ENCODE peak calls at places on chromosomes 11 and 22, in five cellular contexts. One of them, this sample, is unnamed.

GRCh38 chr11:27469333-27469680 is 3.3 kb downstream of the LGR4 start:
- DNase-seq in H9: no peak
- DNase-seq in PC-9: no peak
- DNase-seq in HepG2: no peak
- DNase-seq in CD14-positive monocyte: no peak
- DNase-seq in this sample: no peak

GRCh38 chr11:64347171-64347867 is 7.3 kb downstream of the CCDC88B start:
- DNase-seq in PC-9: peak
- DNase-seq in HepG2: no peak
- DNase-seq in CD14-positive monocyte: no peak
- DNase-seq in H9: no peak
- DNase-seq in this sample: no peak

GRCh38 chr11:73982990-73983763 is 534 bp upstream of the UCP2 start:
- DNase-seq in HepG2: peak
- DNase-seq in PC-9: peak
- DNase-seq in H9: peak
- DNase-seq in CD14-positive monocyte: peak
- DNase-seq in this sample: peak

GRCh38 chr11:65378208-65378927 is 4.1 kb downstream of the SLC25A45 start:
- DNase-seq in H9: no peak
- DNase-seq in CD14-positive monocyte: peak
- DNase-seq in PC-9: no peak
- DNase-seq in HepG2: no peak
- DNase-seq in this sample: no peak

GRCh38 chr11:117826832-117827231 is 2.3 kb upstream of the FXYD2 start:
- DNase-seq in PC-9: no peak
- DNase-seq in H9: no peak
- DNase-seq in HepG2: no peak
- DNase-seq in CD14-positive monocyte: no peak
- DNase-seq in this sample: no peak

GRCh38 chr11:66855574-66856495 is 1.0 kb upstream of the LRFN4 start:
- DNase-seq in PC-9: peak
- DNase-seq in H9: peak
- DNase-seq in HepG2: peak
- DNase-seq in CD14-positive monocyte: peak
- DNase-seq in this sample: peak

GRCh38 chr11:64720640-64721358 is 2.2 kb downstream of the NRXN2 start:
- DNase-seq in H9: no peak
- DNase-seq in CD14-positive monocyte: no peak
- DNase-seq in HepG2: no peak
- DNase-seq in PC-9: no peak
- DNase-seq in this sample: peak

GRCh38 chr11:65616575-65617001 is 1.0 kb downstream of the PCNX3 start:
- DNase-seq in PC-9: no peak
- DNase-seq in HepG2: peak
- DNase-seq in H9: no peak
- DNase-seq in CD14-positive monocyte: no peak
- DNase-seq in this sample: no peak

GRCh38 chr11:43067681-43068080 is 244.1 kb upstream of the API5 start:
- DNase-seq in CD14-positive monocyte: no peak
- DNase-seq in H9: no peak
- DNase-seq in HepG2: no peak
- DNase-seq in PC-9: no peak
- DNase-seq in this sample: no peak

GRCh38 chr11:32034149-32034548 is 56.7 kb upstream of the RCN1 start:
- DNase-seq in H9: no peak
- DNase-seq in CD14-positive monocyte: no peak
- DNase-seq in HepG2: no peak
- DNase-seq in PC-9: no peak
- DNase-seq in this sample: no peak

GRCh38 chr11:91220476-91221202 is 997.8 kb upstream of the CHORDC1 start:
- DNase-seq in CD14-positive monocyte: no peak
- DNase-seq in HepG2: no peak
- DNase-seq in H9: no peak
- DNase-seq in PC-9: no peak
- DNase-seq in this sample: no peak

GRCh38 chr22:41745968-41746367 is 46.7 kb downstream of the MEI1 start:
- DNase-seq in PC-9: no peak
- DNase-seq in CD14-positive monocyte: no peak
- DNase-seq in H9: no peak
- DNase-seq in HepG2: no peak
- DNase-seq in this sample: no peak

GRCh38 chr22:21642584-21643448 is 714 bp downstream of the SDF2L1 start:
- DNase-seq in H9: peak
- DNase-seq in CD14-positive monocyte: no peak
- DNase-seq in HepG2: peak
- DNase-seq in PC-9: peak
- DNase-seq in this sample: no peak

GRCh38 chr11:61888043-61888442 is 3.3 kb downstream of the FADS3 start:
- DNase-seq in H9: no peak
- DNase-seq in PC-9: peak
- DNase-seq in CD14-positive monocyte: no peak
- DNase-seq in HepG2: no peak
- DNase-seq in this sample: no peak

GRCh38 chr22:37906364-37907008 is 389 bp downstream of the MICALL1 start:
- DNase-seq in CD14-positive monocyte: no peak
- DNase-seq in H9: no peak
- DNase-seq in HepG2: no peak
- DNase-seq in PC-9: no peak
- DNase-seq in this sample: no peak

GRCh38 chr11:124643605-124644425 is 21.2 kb downstream of the TBRG1 start:
- DNase-seq in HepG2: no peak
- DNase-seq in CD14-positive monocyte: no peak
- DNase-seq in PC-9: no peak
- DNase-seq in H9: no peak
- DNase-seq in this sample: no peak

GRCh38 chr22:24401824-24402434 is 25.5 kb upstream of the ADORA2A start:
- DNase-seq in HepG2: no peak
- DNase-seq in CD14-positive monocyte: no peak
- DNase-seq in H9: no peak
- DNase-seq in PC-9: peak
- DNase-seq in this sample: no peak

GRCh38 chr11:66859686-66860448 is 3.0 kb downstream of the LRFN4 start:
- DNase-seq in PC-9: no peak
- DNase-seq in H9: no peak
- DNase-seq in CD14-positive monocyte: no peak
- DNase-seq in HepG2: no peak
- DNase-seq in this sample: peak

GRCh38 chr11:119641991-119642745 is 86.8 kb downstream of the NECTIN1 start:
- DNase-seq in H9: no peak
- DNase-seq in HepG2: peak
- DNase-seq in CD14-positive monocyte: no peak
- DNase-seq in PC-9: no peak
- DNase-seq in this sample: no peak

GRCh38 chr22:36659762-36660509 is 43.6 kb downstream of the CACNG2 start:
- DNase-seq in PC-9: peak
- DNase-seq in CD14-positive monocyte: peak
- DNase-seq in H9: no peak
- DNase-seq in HepG2: peak
- DNase-seq in this sample: peak

GRCh38 chr11:77384584-77384983 is 83.1 kb upstream of the GDPD4 start:
- DNase-seq in H9: no peak
- DNase-seq in HepG2: no peak
- DNase-seq in CD14-positive monocyte: no peak
- DNase-seq in PC-9: no peak
- DNase-seq in this sample: no peak

GRCh38 chr11:120912504-120912903 is 111.4 kb upstream of the TBCEL start:
- DNase-seq in HepG2: peak
- DNase-seq in PC-9: peak
- DNase-seq in CD14-positive monocyte: no peak
- DNase-seq in H9: no peak
- DNase-seq in this sample: no peak

GRCh38 chr22:46432164-46433068 is 96.9 kb downstream of the TRMU start:
- DNase-seq in PC-9: no peak
- DNase-seq in HepG2: no peak
- DNase-seq in CD14-positive monocyte: no peak
- DNase-seq in H9: no peak
- DNase-seq in this sample: no peak

GRCh38 chr11:107576497-107577086 is 11.1 kb upstream of the ALKBH8 start:
- DNase-seq in CD14-positive monocyte: no peak
- DNase-seq in H9: no peak
- DNase-seq in HepG2: peak
- DNase-seq in PC-9: no peak
- DNase-seq in this sample: no peak

GRCh38 chr11:83773950-83774880 is 488.0 kb upstream of the CCDC90B start:
- DNase-seq in CD14-positive monocyte: no peak
- DNase-seq in HepG2: no peak
- DNase-seq in PC-9: no peak
- DNase-seq in H9: no peak
- DNase-seq in this sample: no peak

GRCh38 chr11:118215262-118215661 is 9.5 kb downstream of the JAML start:
- DNase-seq in HepG2: no peak
- DNase-seq in CD14-positive monocyte: no peak
- DNase-seq in PC-9: no peak
- DNase-seq in H9: no peak
- DNase-seq in this sample: no peak

GRCh38 chr22:26610072-26610958 is 7.5 kb downstream of the CRYBB1 start:
- DNase-seq in H9: no peak
- DNase-seq in PC-9: no peak
- DNase-seq in CD14-positive monocyte: no peak
- DNase-seq in HepG2: no peak
- DNase-seq in this sample: no peak

GRCh38 chr11:115699733-115700132 is 195.5 kb upstream of the CADM1 start:
- DNase-seq in CD14-positive monocyte: no peak
- DNase-seq in PC-9: no peak
- DNase-seq in H9: no peak
- DNase-seq in HepG2: no peak
- DNase-seq in this sample: no peak

GRCh38 chr11:133964946-133965632 is 8.3 kb upstream of the IGSF9B start:
- DNase-seq in CD14-positive monocyte: no peak
- DNase-seq in HepG2: no peak
- DNase-seq in PC-9: no peak
- DNase-seq in H9: no peak
- DNase-seq in this sample: no peak

GRCh38 chr11:133966147-133966546 is 9.4 kb upstream of the IGSF9B start:
- DNase-seq in HepG2: no peak
- DNase-seq in PC-9: no peak
- DNase-seq in CD14-positive monocyte: no peak
- DNase-seq in H9: no peak
- DNase-seq in this sample: no peak

GRCh38 chr11:133968300-133968699 is 11.5 kb upstream of the IGSF9B start:
- DNase-seq in PC-9: no peak
- DNase-seq in CD14-positive monocyte: no peak
- DNase-seq in H9: peak
- DNase-seq in HepG2: no peak
- DNase-seq in this sample: no peak

GRCh38 chr11:133967599-133968238 is 11.0 kb upstream of the IGSF9B start:
- DNase-seq in PC-9: no peak
- DNase-seq in CD14-positive monocyte: no peak
- DNase-seq in H9: no peak
- DNase-seq in HepG2: no peak
- DNase-seq in this sample: no peak

DNA sequence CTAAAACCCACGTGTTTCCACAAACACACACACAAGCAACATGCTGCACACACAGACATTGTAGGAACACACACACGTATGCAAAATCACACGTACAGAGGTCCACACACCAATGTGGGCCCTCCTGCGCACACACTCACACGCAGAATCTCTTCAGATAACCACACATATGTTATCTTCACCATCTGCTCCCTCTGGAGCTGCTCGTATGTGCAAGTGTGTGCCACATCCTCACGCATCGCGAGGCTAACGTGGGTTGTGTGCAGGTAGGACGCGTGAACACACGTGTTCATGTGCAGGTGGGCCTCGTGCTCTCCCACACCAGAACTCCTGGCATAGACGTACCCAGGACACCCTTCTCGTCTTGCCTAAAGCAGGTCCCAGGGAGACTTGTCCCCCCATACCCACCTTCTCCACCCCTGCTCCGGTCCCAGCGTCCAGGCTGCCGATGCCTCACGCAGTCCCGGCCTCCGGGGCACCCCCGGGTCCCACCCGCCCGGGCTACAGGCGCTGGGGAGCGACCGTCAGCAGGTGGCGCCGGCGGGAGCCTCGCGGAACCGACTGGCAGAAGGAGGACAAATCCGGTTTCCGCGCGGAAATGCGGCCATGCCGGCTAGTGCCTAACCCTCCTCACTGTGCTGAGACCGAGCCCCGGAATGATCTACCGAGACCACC is 10.3 kb upstream of the IGSF9B start:
- DNase-seq in HepG2: no peak
- DNase-seq in H9: peak
- DNase-seq in PC-9: no peak
- DNase-seq in CD14-positive monocyte: no peak
- DNase-seq in this sample: no peak
- TF ChIP-seq CTCF in HepG2: peak
- TF ChIP-seq CTCF in H9: peak
- TF ChIP-seq CTCF in PC-9: no peak
- TF ChIP-seq CTCF in CD14-positive monocyte: no peak
- TF ChIP-seq CTCF in this sample: peak

DNA sequence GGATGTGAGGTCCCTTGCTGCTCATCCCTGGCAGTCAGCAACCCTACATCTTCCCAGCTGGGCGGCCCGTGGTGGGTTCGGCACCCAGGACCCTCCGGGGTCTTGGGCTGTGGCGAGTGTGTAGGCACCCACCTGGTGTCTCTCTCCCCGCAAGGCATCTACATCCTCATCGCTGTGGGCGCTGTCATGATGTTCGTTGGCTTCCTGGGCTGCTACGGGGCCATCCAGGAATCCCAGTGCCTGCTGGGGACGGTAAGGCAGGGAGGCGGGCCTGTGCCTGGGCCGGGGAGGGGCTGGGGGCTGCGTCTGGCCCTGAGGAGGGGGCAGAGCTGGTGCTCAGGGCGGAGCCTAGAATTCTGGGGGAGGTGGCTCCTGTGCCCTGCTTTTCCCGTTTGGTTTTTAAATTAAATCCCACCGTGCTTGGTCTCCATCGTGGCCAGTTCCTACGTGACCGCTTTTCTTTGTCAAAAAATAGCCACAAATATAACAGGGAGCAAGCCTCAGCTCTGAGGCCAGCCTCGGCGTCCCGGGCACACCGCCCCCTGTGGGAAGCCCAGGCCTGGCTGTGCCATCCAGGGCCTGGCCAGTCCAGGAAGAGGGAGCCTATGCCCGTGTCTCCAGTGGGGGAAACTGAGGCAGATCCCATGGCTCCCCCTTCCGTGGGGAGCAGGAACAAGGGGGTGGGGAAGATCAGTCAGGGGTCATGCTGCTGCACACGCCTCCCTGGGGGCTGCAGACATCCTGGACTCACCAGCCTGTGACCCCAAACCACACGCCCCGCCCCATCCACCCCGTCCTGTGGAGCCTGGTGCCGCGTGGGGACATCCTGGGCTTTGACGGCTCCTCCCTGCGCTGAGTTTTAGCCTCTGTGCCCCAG is 6.4 kb upstream of the TSSC4 start:
- DNase-seq in HepG2: no peak
- DNase-seq in H9: no peak
- DNase-seq in CD14-positive monocyte: no peak
- DNase-seq in PC-9: no peak
- DNase-seq in this sample: no peak
- TF ChIP-seq CTCF in HepG2: no peak
- TF ChIP-seq CTCF in H9: no peak
- TF ChIP-seq CTCF in CD14-positive monocyte: no peak
- TF ChIP-seq CTCF in PC-9: no peak
- TF ChIP-seq CTCF in this sample: peak

GRCh38 chr22:40524392-40525249 is 111.9 kb downstream of the MRTFA start:
- DNase-seq in CD14-positive monocyte: no peak
- DNase-seq in PC-9: peak
- DNase-seq in H9: no peak
- DNase-seq in HepG2: peak
- DNase-seq in this sample: no peak
- TF ChIP-seq CTCF in CD14-positive monocyte: no peak
- TF ChIP-seq CTCF in PC-9: peak
- TF ChIP-seq CTCF in H9: peak
- TF ChIP-seq CTCF in HepG2: peak
- TF ChIP-seq CTCF in this sample: peak

GRCh38 chr22:29306175-29306829 is at the start of gene GAS2L1:
- DNase-seq in PC-9: peak
- DNase-seq in H9: peak
- DNase-seq in HepG2: peak
- DNase-seq in CD14-positive monocyte: no peak
- DNase-seq in this sample: peak
- TF ChIP-seq CTCF in PC-9: peak
- TF ChIP-seq CTCF in H9: peak
- TF ChIP-seq CTCF in HepG2: peak
- TF ChIP-seq CTCF in CD14-positive monocyte: peak
- TF ChIP-seq CTCF in this sample: peak

This sample was measured in chondrocyte.